ENCODE peak calls at places on chromosomes 7 and 10, in eight cellular contexts. O, E, P, C, Q, Z, U and F are unnamed samples.

GRCh38 chr7:130421685-130422084 is 19.1 kb downstream of the CEP41 start:
- DNase-seq in O (no peak), E (no peak), P (no peak), C (no peak), Q (no peak), Z (no peak), U (peak; percentile 55), F (no peak)

GRCh38 chr10:111993321-111993720 is 190.2 kb downstream of the GPAM start:
- DNase-seq in O (no peak), E (no peak), P (no peak), C (no peak), Q (no peak), Z (no peak), U (no peak), F (no peak)

GRCh38 chr7:111650456-111650999 is 88.2 kb upstream of the IMMP2L start:
- DNase-seq in O (no peak), E (no peak), P (no peak), C (no peak), Q (no peak), Z (no peak), U (peak; percentile 85), F (no peak)

GRCh38 chr7:27110163-27110976 is 7.9 kb upstream of the HOXA2 start:
- DNase-seq in O (peak; percentile 74), E (peak; percentile 94), P (no peak), C (no peak), Q (no peak), Z (peak; percentile 82), U (no peak), F (no peak)

GRCh38 chr7:95772771-95773581 is 622 bp downstream of the DYNC1I1 start:
- DNase-seq in O (peak; percentile 54), E (peak; percentile 77), P (no peak), C (no peak), Q (no peak), Z (peak; percentile 53), U (no peak), F (no peak)

GRCh38 chr10:32005050-32005449 is 51.2 kb downstream of the KIF5B start:
- DNase-seq in O (peak; percentile 75), E (no peak), P (no peak), C (no peak), Q (no peak), Z (no peak), U (peak; percentile 54), F (peak; percentile 4)

GRCh38 chr7:27910341-27910740 is 170.4 kb downstream of the TAX1BP1 start:
- DNase-seq in O (peak; percentile 85), E (no peak), P (no peak), C (no peak), Q (peak; percentile 95), Z (no peak), U (no peak), F (no peak)

GRCh38 chr7:84394219-84394618 is 199.6 kb upstream of the SEMA3A start:
- DNase-seq in O (no peak), E (no peak), P (no peak), C (no peak), Q (no peak), Z (no peak), U (peak; percentile 2), F (no peak)

GRCh38 chr10:100562806-100563293 is 27.1 kb downstream of the HIF1AN start:
- DNase-seq in O (peak; percentile 85), E (no peak), P (peak; percentile 43), C (no peak), Q (peak; percentile 49), Z (no peak), U (peak; percentile 32), F (no peak)

GRCh38 chr10:68332259-68333057 is at the start of gene PBLD:
- DNase-seq in O (peak; percentile 93), E (peak; percentile 86), P (no peak), C (peak; percentile 85), Q (peak; percentile 69), Z (peak; percentile 81), U (peak; percentile 87), F (peak; percentile 77)

GRCh38 chr7:55158541-55158940 is 139.7 kb downstream of the EGFR start:
- DNase-seq in O (no peak), E (no peak), P (no peak), C (no peak), Q (no peak), Z (no peak), U (peak; percentile 59), F (no peak)

GRCh38 chr10:101580486-101581399 is 7.3 kb downstream of the POLL start:
- DNase-seq in O (no peak), E (no peak), P (no peak), C (peak; percentile 49), Q (peak; percentile 36), Z (no peak), U (no peak), F (no peak)

GRCh38 chr7:47803846-47804245 is 144.4 kb downstream of the PKD1L1 start:
- DNase-seq in O (no peak), E (no peak), P (no peak), C (no peak), Q (no peak), Z (no peak), U (no peak), F (no peak)
- H3K4me1 ChIP-seq in O (no peaks in the 10 kb centered on the region), E (no peaks in the 10 kb centered on the region), P (no peaks in the 10 kb centered on the region), C (peaks cover 28% of the 10 kb centered on the region), Q (no peaks in the 10 kb centered on the region), Z (no peaks in the 10 kb centered on the region), U (peaks cover 9% of the 10 kb centered on the region), F (no peaks in the 10 kb centered on the region)

GRCh38 chr10:74677951-74678350 is 148.4 kb upstream of the KAT6B start:
- DNase-seq in O (no peak), E (no peak), P (no peak), C (no peak), Q (no peak), Z (no peak), U (no peak), F (no peak)
- H3K36me3 ChIP-seq in O (no peaks in the 10 kb centered on the region), E (no peaks in the 10 kb centered on the region), P (no peaks in the 10 kb centered on the region), C (no peaks in the 10 kb centered on the region), Q (no peaks in the 10 kb centered on the region), Z (no peaks in the 10 kb centered on the region), U (peaks cover 15% of the 10 kb centered on the region), F (peaks cover 16% of the 10 kb centered on the region)

GRCh38 chr7:88281729-88282128 is 25.0 kb downstream of the STEAP4 start:
- DNase-seq in O (peak; percentile 7), E (no peak), P (no peak), C (no peak), Q (no peak), Z (no peak), U (no peak), F (no peak)
- H3K4me1 ChIP-seq in O (peaks cover 12% of the 10 kb centered on the region), E (no peaks in the 10 kb centered on the region), P (no peaks in the 10 kb centered on the region), C (peaks cover 15% of the 10 kb centered on the region), Q (no peaks in the 10 kb centered on the region), Z (no peaks in the 10 kb centered on the region), U (peaks cover 20% of the 10 kb centered on the region), F (no peaks in the 10 kb centered on the region)

DNA sequence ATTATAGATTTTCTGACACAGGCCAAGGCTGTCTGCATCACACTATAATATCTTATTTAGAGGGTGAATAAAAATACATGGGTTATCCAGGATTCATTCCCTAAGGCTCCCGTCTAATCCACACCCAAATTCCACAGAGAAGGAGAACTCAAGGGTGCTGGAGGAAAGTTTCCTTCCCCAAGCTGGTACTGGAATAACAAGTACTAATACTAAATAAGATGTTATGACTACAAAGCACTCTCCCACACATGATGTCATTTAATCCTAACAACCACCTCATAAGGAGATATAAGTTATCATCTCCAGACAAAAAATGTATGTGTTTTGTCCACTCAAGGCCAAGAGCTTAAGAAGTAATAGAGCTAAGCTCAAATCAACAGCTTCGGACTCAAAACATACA is 53.0 kb downstream of the SNX13 start:
- DNase-seq in O (no peak), E (no peak), P (no peak), C (no peak), Q (no peak), Z (no peak), U (no peak), F (no peak)
- H3K36me3 ChIP-seq in O (no peaks in the 10 kb centered on the region), E (no peaks in the 10 kb centered on the region), P (no peaks in the 10 kb centered on the region), C (peaks cover 65% of the 10 kb centered on the region), Q (peaks cover 13% of the 10 kb centered on the region), Z (no peaks in the 10 kb centered on the region), U (peaks cover 69% of the 10 kb centered on the region), F (peaks cover 37% of the 10 kb centered on the region)

DNA sequence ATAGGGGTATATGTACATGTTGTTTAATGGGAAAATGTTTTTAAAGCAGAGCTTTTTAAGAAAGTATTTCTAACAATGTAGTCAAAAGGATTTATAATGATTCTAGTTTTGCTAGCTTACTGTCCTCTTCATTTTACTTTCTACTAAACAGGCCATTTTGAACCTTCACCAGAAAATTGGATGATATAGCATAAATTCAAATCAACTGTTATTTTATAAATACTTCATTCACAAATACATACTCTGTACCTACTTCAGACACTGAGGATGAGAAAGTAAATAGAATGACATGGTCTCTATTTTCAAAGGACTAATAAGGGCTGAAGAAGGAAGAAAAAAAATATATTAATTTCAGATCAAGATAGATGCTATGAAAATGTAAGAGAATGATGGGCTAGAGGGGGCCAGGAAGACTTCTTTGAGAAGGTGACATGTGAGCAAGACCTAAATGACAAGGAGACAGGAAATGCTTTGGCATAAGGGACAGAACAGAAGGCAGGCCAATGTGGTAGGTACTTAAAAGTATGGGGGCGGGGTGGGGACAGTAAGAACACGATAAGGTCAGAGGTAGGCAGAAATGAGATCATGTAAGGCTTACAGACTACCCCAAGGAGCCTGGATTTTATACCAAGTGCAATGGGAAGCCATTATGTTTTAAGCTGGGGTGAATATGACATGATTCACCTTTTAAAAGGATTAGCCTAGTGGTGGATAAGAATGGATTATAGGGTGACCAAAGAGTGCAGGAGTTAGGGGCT is 5.2 kb downstream of the NAMPT start:
- DNase-seq in O (no peak), E (no peak), P (no peak), C (no peak), Q (no peak), Z (no peak), U (no peak), F (peak; percentile 66)
- H3K4me1 ChIP-seq in O (peaks cover 31% of the 10 kb centered on the region), E (no peaks in the 10 kb centered on the region), P (no peaks in the 10 kb centered on the region), C (peaks cover 53% of the 10 kb centered on the region), Q (no peaks in the 10 kb centered on the region), Z (no peaks in the 10 kb centered on the region), U (peaks cover 22% of the 10 kb centered on the region), F (peaks cover 46% of the 10 kb centered on the region)

DNA sequence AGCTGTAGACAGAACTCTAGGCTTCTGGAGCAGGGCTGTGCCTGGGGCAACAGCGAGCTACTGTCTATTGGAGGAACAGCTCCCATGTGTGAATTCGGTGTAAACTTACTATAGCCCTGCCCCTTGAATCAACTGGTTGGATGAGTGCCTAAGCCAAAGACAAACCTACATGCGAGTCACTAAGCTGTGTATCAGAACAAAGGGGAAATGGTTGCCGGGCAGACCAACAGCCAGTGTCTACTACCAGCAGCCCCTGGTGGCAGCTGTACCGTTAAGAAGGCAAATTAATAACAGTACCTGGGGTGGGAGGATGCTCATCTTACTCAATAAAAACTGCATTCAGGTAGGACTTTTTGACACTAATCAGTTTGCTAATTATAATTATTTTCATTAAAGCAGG is 343.7 kb downstream of the ACTR3B start:
- DNase-seq in O (peak; percentile 23), E (no peak), P (no peak), C (no peak), Q (no peak), Z (no peak), U (no peak), F (no peak)
- H3K36me3 ChIP-seq in O (no peaks in the 10 kb centered on the region), E (no peaks in the 10 kb centered on the region), P (no peaks in the 10 kb centered on the region), C (no peaks in the 10 kb centered on the region), Q (no peaks in the 10 kb centered on the region), Z (no peaks in the 10 kb centered on the region), U (no peaks in the 10 kb centered on the region), F (no peaks in the 10 kb centered on the region)